ENCODE peak calls at places on chromosomes 1 and 21, in eight cellular contexts. T is Peyer's patch, P is SJCRH30, B is RWPE2, V is SK-N-SH, J is cardiac muscle cell, N is gastrocnemius medialis, D is fibroblast of lung. U is an unnamed sample.
A peak's percentile ranks its signal among the peaks of the same experiment; 100 is the strongest.

GRCh38 chr1:43354471-43354870 is 4.3 kb upstream of the CDC20 start:
- DNase-seq in T (no peak), P (no peak), B (no peak), V (no peak), J (no peak), N (no peak), D (no peak), U (no peak)

GRCh38 chr21:35249636-35250035 is 200.5 kb upstream of the RUNX1 start:
- DNase-seq in T (no peak), P (no peak), B (no peak), V (no peak), J (no peak), N (no peak), D (no peak), U (no peak)

GRCh38 chr1:57741521-57741920 is 317.7 kb upstream of the DAB1 start:
- DNase-seq in T (no peak), P (no peak), B (no peak), V (no peak), J (no peak), N (no peak), D (no peak), U (no peak)

GRCh38 chr21:36516271-36516670 is 36.3 kb upstream of the CLDN14 start:
- DNase-seq in T (no peak), P (no peak), B (no peak), V (no peak), J (no peak), N (no peak), D (no peak), U (no peak)

GRCh38 chr1:72433591-72433990 is 151.3 kb upstream of the NEGR1 start:
- DNase-seq in T (no peak), P (no peak), B (no peak), V (no peak), J (no peak), N (no peak), D (no peak), U (no peak)

GRCh38 chr21:36589352-36589971 is 109.5 kb upstream of the SIM2 start:
- DNase-seq in T (no peak), P (peak; percentile 61), B (no peak), V (peak; percentile 68), J (no peak), N (no peak), D (peak; percentile 13), U (no peak)

GRCh38 chr1:75908717-75909152 is 23.5 kb downstream of the ASB17 start:
- DNase-seq in T (no peak), P (peak; percentile 83), B (no peak), V (peak; percentile 29), J (peak; percentile 66), N (no peak), D (peak; percentile 33), U (no peak)

GRCh38 chr1:25804244-25804963 is 4.4 kb downstream of the SELENON start:
- DNase-seq in T (no peak), P (no peak), B (no peak), V (no peak), J (no peak), N (peak; percentile 27), D (peak; percentile 62), U (no peak)

GRCh38 chr21:37639756-37640155 is 273.2 kb downstream of the DYRK1A start:
- DNase-seq in T (no peak), P (no peak), B (no peak), V (no peak), J (no peak), N (no peak), D (no peak), U (no peak)

GRCh38 chr1:202926578-202927491 is at the start of gene KLHL12:
- DNase-seq in T (peak; percentile 98), P (peak; percentile 99), B (peak; percentile 94), V (peak; percentile 97), J (peak; percentile 99), N (peak; percentile 94), D (peak; percentile 95), U (peak; percentile 90)

GRCh38 chr1:244296010-244296409 is 155.7 kb downstream of the ADSS2 start:
- DNase-seq in T (no peak), P (no peak), B (no peak), V (no peak), J (no peak), N (no peak), D (no peak), U (no peak)

GRCh38 chr1:54716299-54717047 is 812 bp downstream of the TTC4 start:
- DNase-seq in T (no peak), P (no peak), B (no peak), V (no peak), J (no peak), N (no peak), D (peak; percentile 80), U (no peak)

GRCh38 chr1:45442272-45442671 is 48.7 kb downstream of the TESK2 start:
- DNase-seq in T (no peak), P (no peak), B (no peak), V (no peak), J (no peak), N (no peak), D (peak; percentile 84), U (no peak)

GRCh38 chr1:180571832-180572636 is 13.3 kb downstream of the OVAAL start:
- DNase-seq in T (no peak), P (no peak), B (no peak), V (no peak), J (no peak), N (no peak), D (peak; percentile 67), U (no peak)

GRCh38 chr1:174769961-174770549 is 229.7 kb upstream of the CACYBP start:
- DNase-seq in T (no peak), P (peak; percentile 69), B (no peak), V (peak; percentile 45), J (peak; percentile 26), N (no peak), D (peak; percentile 53), U (no peak)

GRCh38 chr1:192807221-192807967 is 1.4 kb upstream of the RGS2 start:
- DNase-seq in T (no peak), P (peak; percentile 9), B (no peak), V (no peak), J (no peak), N (no peak), D (peak; percentile 69), U (no peak)

GRCh38 chr1:228494391-228494790 is 7.2 kb downstream of the RNF187 start:
- DNase-seq in T (no peak), P (no peak), B (no peak), V (no peak), J (no peak), N (no peak), D (no peak), U (no peak)

GRCh38 chr1:186865253-186865652 is 36.5 kb downstream of the PLA2G4A start:
- DNase-seq in T (no peak), P (no peak), B (no peak), V (no peak), J (no peak), N (no peak), D (no peak), U (no peak)

GRCh38 chr1:156073740-156074139 is 8.5 kb downstream of the MEX3A start:
- DNase-seq in T (no peak), P (peak; percentile 40), B (no peak), V (no peak), J (peak; percentile 57), N (no peak), D (no peak), U (no peak)

GRCh38 chr1:43830802-43831201 is 102.8 kb upstream of the ARTN start:
- DNase-seq in T (no peak), P (no peak), B (no peak), V (no peak), J (no peak), N (no peak), D (no peak), U (no peak)

GRCh38 chr21:42188663-42189062 is 30.3 kb upstream of the ABCG1 start:
- DNase-seq in T (no peak), P (no peak), B (no peak), V (no peak), J (no peak), N (no peak), D (no peak), U (no peak)
- H3K4me1 ChIP-seq in T (no peaks in the 10 kb centered on the region), P (peaks cover 3% of the 10 kb centered on the region), B (peaks cover 6% of the 10 kb centered on the region), V (peaks cover 2% of the 10 kb centered on the region), J (no peaks in the 10 kb centered on the region), N (no peaks in the 10 kb centered on the region), D (no peaks in the 10 kb centered on the region), U (peaks cover 59% of the 10 kb centered on the region)

DNA sequence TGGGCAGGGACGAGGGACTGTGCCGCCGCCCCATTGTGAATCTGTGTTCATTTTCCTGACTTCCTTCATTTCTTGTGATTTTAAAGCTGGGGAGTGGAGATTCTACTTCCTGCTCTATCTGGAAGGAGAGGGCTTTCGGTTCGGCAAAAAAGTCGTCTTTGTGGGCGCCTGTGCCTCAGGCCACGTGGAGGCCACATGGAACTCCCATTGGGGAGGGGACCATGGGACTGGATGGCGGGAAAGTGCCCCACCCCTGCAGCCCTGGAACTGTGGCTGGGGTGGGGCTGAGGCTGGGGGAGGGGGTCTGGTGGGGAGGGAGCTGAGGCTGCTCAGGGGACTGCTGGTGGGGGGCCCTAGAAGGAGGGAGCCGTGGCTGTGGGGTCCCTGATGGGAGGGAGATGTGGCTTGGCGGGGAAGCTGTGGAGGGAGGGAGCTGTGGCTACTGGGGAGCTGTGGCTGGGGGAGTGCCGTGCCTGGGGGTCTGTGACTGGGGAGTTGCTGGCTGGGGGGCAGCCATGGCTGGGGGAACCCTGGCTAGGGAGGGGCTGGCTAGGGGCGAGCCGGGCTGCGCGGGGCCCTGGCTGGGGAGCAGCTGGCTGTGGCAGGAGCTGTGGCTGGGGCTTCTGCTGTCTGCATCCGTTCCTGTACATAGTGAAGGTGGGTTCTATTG is 31.5 kb downstream of the COL18A1 start:
- DNase-seq in T (no peak), P (no peak), B (no peak), V (no peak), J (no peak), N (no peak), D (no peak), U (no peak)
- H3K4me1 ChIP-seq in T (no peaks in the 10 kb centered on the region), P (peaks cover 15% of the 10 kb centered on the region), B (no peaks in the 10 kb centered on the region), V (peaks cover 17% of the 10 kb centered on the region), J (peaks cover 24% of the 10 kb centered on the region), N (peaks cover 10% of the 10 kb centered on the region), D (peaks cover 12% of the 10 kb centered on the region), U (peaks cover 5% of the 10 kb centered on the region)

DNA sequence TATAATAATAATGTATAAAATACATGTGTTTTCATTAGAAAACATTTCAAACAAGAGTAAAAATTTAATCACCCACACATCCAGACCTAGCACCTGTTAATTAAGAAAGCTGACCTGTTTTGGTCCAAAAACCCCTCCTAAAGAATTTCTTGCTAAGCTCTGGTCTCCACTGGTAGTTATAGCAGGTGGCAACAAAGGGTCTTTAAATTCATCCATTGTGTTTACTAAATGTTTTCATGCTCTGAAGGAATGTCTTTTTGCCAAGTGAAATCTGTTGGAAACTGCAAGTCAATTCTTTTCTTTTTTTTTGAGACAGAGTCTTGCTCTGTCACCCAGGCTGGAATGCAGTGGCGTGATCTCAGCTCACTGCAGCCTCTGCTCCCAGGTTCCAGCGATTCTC is 141.1 kb downstream of the ESRRG start:
- DNase-seq in T (no peak), P (no peak), B (no peak), V (no peak), J (no peak), N (no peak), D (no peak), U (no peak)
- H3K4me1 ChIP-seq in T (no peaks in the 10 kb centered on the region), P (peaks cover 7% of the 10 kb centered on the region), B (no peaks in the 10 kb centered on the region), V (peaks cover 20% of the 10 kb centered on the region), J (no peaks in the 10 kb centered on the region), N (no peaks in the 10 kb centered on the region), D (no peaks in the 10 kb centered on the region), U (no peaks in the 10 kb centered on the region)

DNA sequence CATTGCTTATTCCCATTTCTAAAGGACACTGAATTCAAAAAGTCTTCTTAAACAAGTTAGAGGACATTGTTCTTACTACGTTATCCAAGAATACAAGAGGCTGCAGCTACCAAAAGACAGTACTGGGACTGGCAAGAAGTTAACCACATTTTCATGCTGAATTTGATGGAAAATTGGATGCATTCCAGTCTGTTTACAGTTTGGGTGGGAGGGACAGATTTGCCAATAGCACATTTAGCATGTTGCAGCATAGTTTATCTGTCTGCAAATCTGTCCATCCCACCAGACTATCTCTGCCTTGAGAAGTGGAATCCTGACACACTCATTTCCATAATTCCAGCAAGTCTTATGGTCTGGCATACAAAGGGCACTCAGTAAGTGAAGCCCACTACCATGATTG is 356.0 kb upstream of the PTBP2 start:
- DNase-seq in T (no peak), P (no peak), B (no peak), V (no peak), J (no peak), N (no peak), D (peak; percentile 57), U (no peak)
- H3K4me1 ChIP-seq in T (no peaks in the 10 kb centered on the region), P (peaks cover 27% of the 10 kb centered on the region), B (peaks cover 51% of the 10 kb centered on the region), V (peaks cover 6% of the 10 kb centered on the region), J (no peaks in the 10 kb centered on the region), N (no peaks in the 10 kb centered on the region), D (peaks cover 33% of the 10 kb centered on the region), U (no peaks in the 10 kb centered on the region)

U was measured in effector memory CD4-positive, alpha-beta T cell.